ENCODE peak calls at places on chromosomes 6 and 20, in eight cellular contexts. R is psoas muscle; Q is GM12878; M is naive thymus-derived CD4-positive, alpha-beta T cell; H is adrenal gland; S is lower lobe of right lung; X is heart left ventricle; D is heart right ventricle. T is an unnamed sample.

GRCh38 chr6:7787137-7787575 is 61.3 kb downstream of the BMP6 start:
- DNase-seq in R (peak; percentile 19), Q (no peak), M (no peak), H (peak; percentile 75), S (no peak), X (peak; percentile 29), D (no peak), T (no peak)

GRCh38 chr6:140174509-140174908 is 800.1 kb upstream of the CITED2 start:
- DNase-seq in R (no peak), Q (no peak), M (no peak), H (no peak), S (no peak), X (no peak), D (no peak), T (no peak)

GRCh38 chr6:31305674-31306219 is 33.9 kb upstream of the HLA-C start:
- DNase-seq in R (no peak), Q (no peak), M (no peak), H (no peak), S (no peak), X (no peak), D (no peak), T (no peak)

GRCh38 chr20:25378884-25379733 is 11.5 kb downstream of the ABHD12 start:
- DNase-seq in R (no peak), Q (no peak), M (no peak), H (no peak), S (no peak), X (no peak), D (no peak), T (no peak)

GRCh38 chr6:138307816-138308727 is 69.6 kb upstream of the SMIM28 start:
- DNase-seq in R (peak; percentile 31), Q (no peak), M (no peak), H (peak; percentile 19), S (no peak), X (peak; percentile 34), D (peak; percentile 39), T (no peak)

GRCh38 chr6:52566853-52567279 is 10.0 kb downstream of the TRAM2 start:
- DNase-seq in R (peak; percentile 21), Q (no peak), M (no peak), H (peak; percentile 35), S (no peak), X (no peak), D (no peak), T (no peak)

GRCh38 chr6:112179631-112180030 is 74.7 kb downstream of the LAMA4 start:
- DNase-seq in R (no peak), Q (no peak), M (no peak), H (no peak), S (no peak), X (no peak), D (no peak), T (no peak)

GRCh38 chr6:159033160-159034049 is 11.4 kb downstream of the TAGAP start:
- DNase-seq in R (no peak), Q (no peak), M (no peak), H (no peak), S (no peak), X (no peak), D (no peak), T (no peak)

GRCh38 chr6:2534406-2535139 is 216.1 kb downstream of the MYLK4 start:
- DNase-seq in R (no peak), Q (no peak), M (no peak), H (no peak), S (no peak), X (no peak), D (no peak), T (no peak)

GRCh38 chr20:20466341-20466879 is 98.5 kb downstream of the INSM1 start:
- DNase-seq in R (peak; percentile 21), Q (peak; percentile 92), M (no peak), H (no peak), S (no peak), X (no peak), D (no peak), T (no peak)

GRCh38 chr20:21490105-21490504 is 23.8 kb downstream of the NKX2-2 start:
- DNase-seq in R (no peak), Q (no peak), M (no peak), H (no peak), S (no peak), X (no peak), D (no peak), T (no peak)

GRCh38 chr20:60584221-60584620 is 626.0 kb downstream of the CDH26 start:
- DNase-seq in R (no peak), Q (no peak), M (no peak), H (no peak), S (no peak), X (no peak), D (no peak), T (no peak)

GRCh38 chr6:14023855-14024254 is 93.7 kb upstream of the CD83 start:
- DNase-seq in R (no peak), Q (no peak), M (no peak), H (no peak), S (no peak), X (no peak), D (no peak), T (no peak)

GRCh38 chr6:135568366-135568765 is 70.8 kb upstream of the AHI1 start:
- DNase-seq in R (no peak), Q (peak; percentile 7), M (peak; percentile 27), H (peak; percentile 80), S (no peak), X (peak; percentile 43), D (no peak), T (no peak)

GRCh38 chr6:30826961-30827342 is 57.4 kb upstream of the DDR1 start:
- DNase-seq in R (peak; percentile 52), Q (no peak), M (no peak), H (no peak), S (no peak), X (no peak), D (no peak), T (no peak)

GRCh38 chr6:143759666-143760065 is 81.9 kb downstream of the PHACTR2 start:
- DNase-seq in R (no peak), Q (no peak), M (no peak), H (no peak), S (no peak), X (no peak), D (no peak), T (no peak)

GRCh38 chr6:109303149-109303548 is 79.1 kb downstream of the CD164 start:
- DNase-seq in R (no peak), Q (no peak), M (no peak), H (no peak), S (no peak), X (no peak), D (no peak), T (no peak)

GRCh38 chr6:43147289-43147688 is 23.8 kb upstream of the SRF start:
- DNase-seq in R (no peak), Q (no peak), M (no peak), H (no peak), S (no peak), X (no peak), D (no peak), T (no peak)

GRCh38 chr6:43658161-43658560 is 13.3 kb downstream of the RSPH9 start:
- DNase-seq in R (no peak), Q (no peak), M (no peak), H (no peak), S (no peak), X (no peak), D (no peak), T (no peak)

GRCh38 chr6:99185525-99185924 is 163.9 kb downstream of the FAXC start:
- DNase-seq in R (no peak), Q (no peak), M (no peak), H (no peak), S (no peak), X (no peak), D (no peak), T (no peak)

GRCh38 chr6:31659649-31660223 is 842 bp downstream of the C6orf47 start:
- DNase-seq in R (no peak), Q (no peak), M (no peak), H (peak; percentile 60), S (no peak), X (no peak), D (no peak), T (no peak)

GRCh38 chr20:37838769-37839431 is 64.0 kb upstream of the VSTM2L start:
- DNase-seq in R (no peak), Q (no peak), M (no peak), H (no peak), S (no peak), X (no peak), D (no peak), T (no peak)

GRCh38 chr20:4925842-4926530 is 75.3 kb downstream of the SLC23A2 start:
- DNase-seq in R (peak; percentile 64), Q (no peak), M (no peak), H (peak; percentile 84), S (peak; percentile 53), X (peak; percentile 71), D (peak; percentile 53), T (no peak)

GRCh38 chr20:32034581-32035397 is 17.3 kb upstream of the HCK start:
- DNase-seq in R (no peak), Q (no peak), M (no peak), H (peak; percentile 37), S (peak; percentile 61), X (no peak), D (no peak), T (no peak)

GRCh38 chr6:117908246-117909107 is 1.4 kb downstream of the SLC35F1 start:
- DNase-seq in R (no peak), Q (no peak), M (no peak), H (no peak), S (no peak), X (no peak), D (peak; percentile 10), T (no peak)

GRCh38 chr6:455006-455585 is 63.5 kb downstream of the IRF4 start:
- DNase-seq in R (no peak), Q (no peak), M (no peak), H (no peak), S (no peak), X (no peak), D (no peak), T (no peak)

GRCh38 chr20:59042151-59042795 is at the start of gene PRELID3B:
- DNase-seq in R (no peak), Q (no peak), M (peak; percentile 19), H (peak; percentile 55), S (no peak), X (no peak), D (no peak), T (no peak)

GRCh38 chr6:145906144-145906543 is 58.0 kb downstream of the SHPRH start:
- DNase-seq in R (no peak), Q (no peak), M (no peak), H (no peak), S (no peak), X (no peak), D (no peak), T (no peak)
- H3K36me3 ChIP-seq in R (peaks cover 43% of the 10 kb centered on the region), Q (peaks cover 13% of the 10 kb centered on the region), M (peaks cover 10% of the 10 kb centered on the region), H (peaks cover 41% of the 10 kb centered on the region), S (peaks cover 58% of the 10 kb centered on the region), X (peaks cover 71% of the 10 kb centered on the region), D (peaks cover 65% of the 10 kb centered on the region), T (peaks cover 71% of the 10 kb centered on the region)

GRCh38 chr20:51428451-51429143 is 113.9 kb downstream of the NFATC2 start:
- DNase-seq in R (peak; percentile 31), Q (no peak), M (no peak), H (peak; percentile 10), S (no peak), X (peak; percentile 51), D (peak; percentile 53), T (no peak)
- H3K36me3 ChIP-seq in R (peaks cover 13% of the 10 kb centered on the region), Q (peaks cover 17% of the 10 kb centered on the region), M (peaks cover 10% of the 10 kb centered on the region), H (no peaks in the 10 kb centered on the region), S (peaks cover 14% of the 10 kb centered on the region), X (peaks cover 3% of the 10 kb centered on the region), D (peaks cover 15% of the 10 kb centered on the region), T (peaks cover 18% of the 10 kb centered on the region)

GRCh38 chr6:33783781-33784520 is 5.0 kb downstream of the LEMD2 start:
- DNase-seq in R (no peak), Q (no peak), M (no peak), H (no peak), S (no peak), X (no peak), D (no peak), T (no peak)
- H3K36me3 ChIP-seq in R (peaks cover 66% of the 10 kb centered on the region), Q (peaks cover 25% of the 10 kb centered on the region), M (peaks cover 33% of the 10 kb centered on the region), H (peaks cover 60% of the 10 kb centered on the region), S (peaks cover 72% of the 10 kb centered on the region), X (peaks cover 73% of the 10 kb centered on the region), D (peaks cover 81% of the 10 kb centered on the region), T (peaks cover 64% of the 10 kb centered on the region)

GRCh38 chr20:50583422-50584150 is 73.4 kb downstream of the PTPN1 start:
- DNase-seq in R (no peak), Q (no peak), M (no peak), H (no peak), S (peak; percentile 21), X (no peak), D (no peak), T (no peak)
- H3K36me3 ChIP-seq in R (peaks cover 100% of the 10 kb centered on the region), Q (peaks cover 67% of the 10 kb centered on the region), M (peaks cover 24% of the 10 kb centered on the region), H (peaks cover 85% of the 10 kb centered on the region), S (peaks cover 97% of the 10 kb centered on the region), X (peaks cover 97% of the 10 kb centered on the region), D (peaks cover 100% of the 10 kb centered on the region), T (peaks cover 94% of the 10 kb centered on the region)

T was measured in NT2/D1.